ENCODE peak calls at places on chromosomes 7 and 10, in five cellular contexts. One of them, this sample, is unnamed.
A peak's percentile ranks its signal among the peaks of the same experiment; 100 is the strongest.

GRCh38 chr10:22251751-22252285 is 34.0 kb upstream of the EBLN1 start:
- DNase-seq in H7: peak; percentile 78
- DNase-seq in H54: no peak
- DNase-seq in hypothalamus: peak; percentile 69
- DNase-seq in effector CD4-positive, alpha-beta T cell: peak; percentile 54
- DNase-seq in this sample: peak; percentile 49

GRCh38 chr10:80924063-80924952 is 386.6 kb downstream of the SH2D4B start:
- DNase-seq in H7: peak; percentile 13
- DNase-seq in H54: no peak
- DNase-seq in hypothalamus: peak; percentile 12
- DNase-seq in effector CD4-positive, alpha-beta T cell: no peak
- DNase-seq in this sample: peak; percentile 41

GRCh38 chr7:155299539-155300202 is 2.0 kb downstream of the INSIG1 start:
- DNase-seq in H7: no peak
- DNase-seq in H54: no peak
- DNase-seq in hypothalamus: no peak
- DNase-seq in effector CD4-positive, alpha-beta T cell: peak; percentile 9
- DNase-seq in this sample: no peak

GRCh38 chr7:24970676-24971075 is 9.3 kb downstream of the OSBPL3 start:
- DNase-seq in H7: no peak
- DNase-seq in H54: no peak
- DNase-seq in hypothalamus: no peak
- DNase-seq in effector CD4-positive, alpha-beta T cell: no peak
- DNase-seq in this sample: no peak

GRCh38 chr7:99505324-99505662 is 831 bp downstream of the ZKSCAN5 start:
- DNase-seq in H7: no peak
- DNase-seq in H54: no peak
- DNase-seq in hypothalamus: no peak
- DNase-seq in effector CD4-positive, alpha-beta T cell: no peak
- DNase-seq in this sample: no peak

GRCh38 chr10:53537508-53537907 is 764.9 kb upstream of the MBL2 start:
- DNase-seq in H7: no peak
- DNase-seq in H54: no peak
- DNase-seq in hypothalamus: no peak
- DNase-seq in effector CD4-positive, alpha-beta T cell: no peak
- DNase-seq in this sample: no peak

GRCh38 chr7:105388373-105389089 is at the start of gene SRPK2:
- DNase-seq in H7: peak; percentile 97
- DNase-seq in H54: peak; percentile 86
- DNase-seq in hypothalamus: peak; percentile 70
- DNase-seq in effector CD4-positive, alpha-beta T cell: peak; percentile 62
- DNase-seq in this sample: peak; percentile 84

GRCh38 chr7:41122256-41122987 is 580.5 kb downstream of the INHBA start:
- DNase-seq in H7: no peak
- DNase-seq in H54: no peak
- DNase-seq in hypothalamus: no peak
- DNase-seq in effector CD4-positive, alpha-beta T cell: no peak
- DNase-seq in this sample: no peak

GRCh38 chr7:34544621-34545020 is 113.4 kb upstream of the NPSR1 start:
- DNase-seq in H7: no peak
- DNase-seq in H54: no peak
- DNase-seq in hypothalamus: no peak
- DNase-seq in effector CD4-positive, alpha-beta T cell: no peak
- DNase-seq in this sample: no peak

GRCh38 chr10:3208481-3209406 is 36.2 kb upstream of the PITRM1 start:
- DNase-seq in H7: no peak
- DNase-seq in H54: no peak
- DNase-seq in hypothalamus: no peak
- DNase-seq in effector CD4-positive, alpha-beta T cell: no peak
- DNase-seq in this sample: no peak

GRCh38 chr10:103517234-103518085 is 24.0 kb downstream of the NEURL1 start:
- DNase-seq in H7: no peak
- DNase-seq in H54: no peak
- DNase-seq in hypothalamus: no peak
- DNase-seq in effector CD4-positive, alpha-beta T cell: no peak
- DNase-seq in this sample: peak; percentile 8

GRCh38 chr10:104209575-104210198 is 22.5 kb downstream of the CFAP43 start:
- DNase-seq in H7: peak; percentile 67
- DNase-seq in H54: peak; percentile 27
- DNase-seq in hypothalamus: peak; percentile 52
- DNase-seq in effector CD4-positive, alpha-beta T cell: peak; percentile 25
- DNase-seq in this sample: no peak

GRCh38 chr10:88165849-88166271 is 302.4 kb downstream of the PTEN start:
- DNase-seq in H7: no peak
- DNase-seq in H54: no peak
- DNase-seq in hypothalamus: no peak
- DNase-seq in effector CD4-positive, alpha-beta T cell: no peak
- DNase-seq in this sample: no peak

GRCh38 chr10:78520737-78521430 is 487.2 kb downstream of the RPS24 start:
- DNase-seq in H7: peak; percentile 53
- DNase-seq in H54: peak; percentile 78
- DNase-seq in hypothalamus: no peak
- DNase-seq in effector CD4-positive, alpha-beta T cell: no peak
- DNase-seq in this sample: no peak

GRCh38 chr10:28587970-28588290 is 55.0 kb downstream of the WAC start:
- DNase-seq in H7: no peak
- DNase-seq in H54: no peak
- DNase-seq in hypothalamus: no peak
- DNase-seq in effector CD4-positive, alpha-beta T cell: no peak
- DNase-seq in this sample: peak; percentile 25